ENCODE peak calls at places on chromosomes 1 and 21, in five cellular contexts. B is K562, O is transverse colon, Z is heart right ventricle, D is fibroblast of lung. C is an unnamed sample.

GRCh38 chr21:37407719-37408455 is 41.3 kb downstream of the DYRK1A start:
- DNase-seq in B (no peak), O (no peak), Z (no peak), D (peak; percentile 63), C (no peak)

GRCh38 chr1:21022279-21023040 is 154.2 kb downstream of the EIF4G3 start:
- DNase-seq in B (peak; percentile 64), O (peak; percentile 63), Z (no peak), D (peak; percentile 99), C (no peak)

GRCh38 chr21:33968082-33968997 is 52.7 kb upstream of the ATP5PO start:
- DNase-seq in B (peak; percentile 56), O (peak; percentile 15), Z (no peak), D (peak; percentile 62), C (no peak)

GRCh38 chr21:44519346-44520325 is 20.4 kb downstream of the KRTAP10-1 start:
- DNase-seq in B (no peak), O (no peak), Z (peak; percentile 4), D (no peak), C (peak; percentile 26)

GRCh38 chr1:15328785-15329480 is 80.8 kb upstream of the EFHD2 start:
- DNase-seq in B (peak; percentile 61), O (no peak), Z (peak; percentile 64), D (peak; percentile 78), C (no peak)

GRCh38 chr21:29812947-29813346 is 126.8 kb downstream of the GRIK1 start:
- DNase-seq in B (no peak), O (no peak), Z (no peak), D (no peak), C (no peak)

GRCh38 chr1:95003433-95003738 is 69.4 kb downstream of the ALG14 start:
- DNase-seq in B (no peak), O (no peak), Z (no peak), D (peak; percentile 37), C (no peak)

GRCh38 chr1:228140724-228141081 is 624 bp downstream of the GUK1 start:
- DNase-seq in B (no peak), O (no peak), Z (no peak), D (no peak), C (no peak)

GRCh38 chr1:31750858-31751638 is 13.1 kb downstream of the ADGRB2 start:
- DNase-seq in B (no peak), O (peak; percentile 35), Z (no peak), D (peak; percentile 57), C (no peak)

GRCh38 chr1:30745834-30746208 is 11.8 kb downstream of the LAPTM5 start:
- DNase-seq in B (no peak), O (no peak), Z (no peak), D (no peak), C (no peak)

GRCh38 chr1:169115891-169116585 is 9.5 kb downstream of the ATP1B1 start:
- DNase-seq in B (no peak), O (peak; percentile 80), Z (peak; percentile 47), D (no peak), C (peak; percentile 68)

GRCh38 chr1:215282557-215282956 is 200.0 kb downstream of the KCNK2 start:
- DNase-seq in B (no peak), O (no peak), Z (no peak), D (no peak), C (no peak)
- H3K27ac ChIP-seq in B (no peak overlapping the region), O (no peak overlapping the region), Z (no peak overlapping the region), D (no peak overlapping the region), C (peak overlapping the region; percentile 70)

GRCh38 chr1:75785320-75785963 is 614 bp upstream of the RABGGTB start:
- DNase-seq in B (no peak), O (no peak), Z (no peak), D (no peak), C (no peak)
- H3K4me1 ChIP-seq in B (no peaks in the 10 kb centered on the region), O (peaks cover 40% of the 10 kb centered on the region), Z (peaks cover 6% of the 10 kb centered on the region), D (peaks cover 2% of the 10 kb centered on the region), C (peaks cover 17% of the 10 kb centered on the region)

DNA sequence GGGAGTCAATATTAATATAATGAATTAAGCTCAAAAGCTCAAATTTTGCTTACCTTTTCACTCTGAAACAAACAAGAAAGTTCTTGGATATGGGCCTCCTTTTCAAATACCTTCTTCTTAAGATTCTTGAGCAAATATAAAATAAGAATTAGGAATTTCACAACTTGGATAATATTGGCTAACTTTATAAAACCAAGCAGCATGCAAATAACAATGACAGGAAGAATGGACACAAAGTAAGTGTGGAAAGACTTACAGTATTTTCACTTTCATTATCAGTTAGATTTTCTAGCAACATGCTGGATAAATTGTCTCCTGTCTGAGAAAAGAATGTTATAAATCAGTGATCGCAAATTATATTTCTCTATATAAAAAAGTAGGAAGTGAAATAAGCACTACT is 13.2 kb downstream of the ODF2L start:
- DNase-seq in B (no peak), O (no peak), Z (no peak), D (peak; percentile 48), C (no peak)
- H3K27ac ChIP-seq in B (no peak overlapping the region), O (peak overlapping the region; percentile 15), Z (peak overlapping the region; percentile 63), D (no peak overlapping the region), C (no peak overlapping the region)

DNA sequence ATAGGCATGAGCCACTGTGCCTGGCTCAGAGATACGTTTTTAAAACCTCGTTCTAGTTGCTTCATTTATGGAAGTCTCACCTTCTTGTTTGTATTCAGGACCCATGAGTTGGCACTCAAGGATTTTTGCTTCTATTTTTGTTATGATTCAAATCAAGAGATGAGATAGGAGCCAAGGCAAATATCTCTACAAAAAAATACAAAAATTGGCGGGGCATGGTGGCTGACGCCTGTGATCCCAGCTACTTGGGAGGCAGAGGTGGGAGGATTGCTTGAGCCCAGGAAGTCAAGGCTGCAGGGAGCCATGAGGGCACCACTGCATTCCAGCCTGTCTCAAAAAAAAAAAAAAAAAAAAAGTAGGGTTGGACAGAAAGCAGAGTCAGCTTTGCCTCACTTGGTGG is 36.8 kb upstream of the ERRFI1 start:
- DNase-seq in B (no peak), O (no peak), Z (no peak), D (no peak), C (no peak)
- H3K4me1 ChIP-seq in B (peaks cover 2% of the 10 kb centered on the region), O (peaks cover 8% of the 10 kb centered on the region), Z (no peaks in the 10 kb centered on the region), D (peaks cover 13% of the 10 kb centered on the region), C (peaks cover 33% of the 10 kb centered on the region)

GRCh38 chr1:200410566-200410878 is 686 bp upstream of the ZNF281 start:
- DNase-seq in B (peak; percentile 21), O (peak; percentile 42), Z (no peak), D (no peak), C (no peak)
- H3K27ac ChIP-seq in B (no peak overlapping the region), O (peak overlapping the region; percentile 93), Z (no peak overlapping the region), D (no peak overlapping the region), C (peak overlapping the region; percentile 76)

C was measured in RWPE2.